ENCODE peak calls at places on chromosomes 5 and 9, in eight cellular contexts. One of them, this sample, is unnamed.

GRCh38 chr5:84287964-84288363 is 96.7 kb downstream of the EDIL3 start:
- DNase-seq in HTR-8/SVneo: peak; percentile 54
- DNase-seq in CD14-positive monocyte: no peak
- DNase-seq in PC-9: peak; percentile 43
- DNase-seq in CD4-positive, alpha-beta memory T cell: no peak
- DNase-seq in choroid plexus epithelial cell: peak; percentile 91
- DNase-seq in stimulated activated CD4-positive, alpha-beta T cell treated with anti-CD3 and anti-CD28 coated beads, Interleukin-1b, Interleukin-23, amount 100 ng/mL, for 1 hour: no peak
- DNase-seq in right cardiac atrium: no peak
- DNase-seq in this sample: no peak

GRCh38 chr9:107969727-107970126 is 480.2 kb upstream of the KLF4 start:
- DNase-seq in CD4-positive, alpha-beta memory T cell: no peak
- DNase-seq in PC-9: no peak
- DNase-seq in stimulated activated CD4-positive, alpha-beta T cell treated with anti-CD3 and anti-CD28 coated beads, Interleukin-1b, Interleukin-23, amount 100 ng/mL, for 1 hour: no peak
- DNase-seq in HTR-8/SVneo: no peak
- DNase-seq in right cardiac atrium: no peak
- DNase-seq in CD14-positive monocyte: no peak
- DNase-seq in choroid plexus epithelial cell: no peak
- DNase-seq in this sample: no peak

GRCh38 chr5:14298126-14298847 is 155.1 kb downstream of the TRIO start:
- DNase-seq in PC-9: no peak
- DNase-seq in CD14-positive monocyte: no peak
- DNase-seq in CD4-positive, alpha-beta memory T cell: no peak
- DNase-seq in stimulated activated CD4-positive, alpha-beta T cell treated with anti-CD3 and anti-CD28 coated beads, Interleukin-1b, Interleukin-23, amount 100 ng/mL, for 1 hour: no peak
- DNase-seq in choroid plexus epithelial cell: peak; percentile 45
- DNase-seq in right cardiac atrium: no peak
- DNase-seq in HTR-8/SVneo: no peak
- DNase-seq in this sample: no peak

GRCh38 chr5:122984425-122984824 is 52.1 kb downstream of the PPIC start:
- DNase-seq in stimulated activated CD4-positive, alpha-beta T cell treated with anti-CD3 and anti-CD28 coated beads, Interleukin-1b, Interleukin-23, amount 100 ng/mL, for 1 hour: no peak
- DNase-seq in CD4-positive, alpha-beta memory T cell: no peak
- DNase-seq in HTR-8/SVneo: no peak
- DNase-seq in CD14-positive monocyte: no peak
- DNase-seq in PC-9: no peak
- DNase-seq in choroid plexus epithelial cell: no peak
- DNase-seq in right cardiac atrium: no peak
- DNase-seq in this sample: no peak

GRCh38 chr5:58075907-58076306 is 384.0 kb downstream of the PLK2 start:
- DNase-seq in stimulated activated CD4-positive, alpha-beta T cell treated with anti-CD3 and anti-CD28 coated beads, Interleukin-1b, Interleukin-23, amount 100 ng/mL, for 1 hour: no peak
- DNase-seq in choroid plexus epithelial cell: no peak
- DNase-seq in PC-9: no peak
- DNase-seq in CD14-positive monocyte: no peak
- DNase-seq in CD4-positive, alpha-beta memory T cell: no peak
- DNase-seq in HTR-8/SVneo: no peak
- DNase-seq in right cardiac atrium: no peak
- DNase-seq in this sample: no peak

GRCh38 chr5:174306345-174307030 is 261.0 kb downstream of the NSG2 start:
- DNase-seq in PC-9: no peak
- DNase-seq in HTR-8/SVneo: no peak
- DNase-seq in stimulated activated CD4-positive, alpha-beta T cell treated with anti-CD3 and anti-CD28 coated beads, Interleukin-1b, Interleukin-23, amount 100 ng/mL, for 1 hour: no peak
- DNase-seq in choroid plexus epithelial cell: no peak
- DNase-seq in CD4-positive, alpha-beta memory T cell: no peak
- DNase-seq in right cardiac atrium: no peak
- DNase-seq in CD14-positive monocyte: no peak
- DNase-seq in this sample: no peak

GRCh38 chr5:177327539-177328522 is 16.1 kb upstream of the MXD3 start:
- DNase-seq in right cardiac atrium: peak; percentile 84
- DNase-seq in CD14-positive monocyte: no peak
- DNase-seq in HTR-8/SVneo: no peak
- DNase-seq in stimulated activated CD4-positive, alpha-beta T cell treated with anti-CD3 and anti-CD28 coated beads, Interleukin-1b, Interleukin-23, amount 100 ng/mL, for 1 hour: no peak
- DNase-seq in choroid plexus epithelial cell: peak; percentile 56
- DNase-seq in CD4-positive, alpha-beta memory T cell: no peak
- DNase-seq in PC-9: no peak
- DNase-seq in this sample: no peak

GRCh38 chr9:84996049-84996448 is 326.5 kb downstream of the NTRK2 start:
- DNase-seq in stimulated activated CD4-positive, alpha-beta T cell treated with anti-CD3 and anti-CD28 coated beads, Interleukin-1b, Interleukin-23, amount 100 ng/mL, for 1 hour: no peak
- DNase-seq in right cardiac atrium: no peak
- DNase-seq in choroid plexus epithelial cell: no peak
- DNase-seq in CD14-positive monocyte: no peak
- DNase-seq in PC-9: no peak
- DNase-seq in CD4-positive, alpha-beta memory T cell: no peak
- DNase-seq in HTR-8/SVneo: no peak
- DNase-seq in this sample: peak; percentile 75

GRCh38 chr9:127523312-127523851 is 72.1 kb downstream of the LRSAM1 start:
- DNase-seq in choroid plexus epithelial cell: peak; percentile 67
- DNase-seq in stimulated activated CD4-positive, alpha-beta T cell treated with anti-CD3 and anti-CD28 coated beads, Interleukin-1b, Interleukin-23, amount 100 ng/mL, for 1 hour: no peak
- DNase-seq in HTR-8/SVneo: no peak
- DNase-seq in CD14-positive monocyte: no peak
- DNase-seq in right cardiac atrium: no peak
- DNase-seq in CD4-positive, alpha-beta memory T cell: no peak
- DNase-seq in PC-9: no peak
- DNase-seq in this sample: no peak

GRCh38 chr9:16921855-16922254 is 51.4 kb upstream of the BNC2 start:
- DNase-seq in stimulated activated CD4-positive, alpha-beta T cell treated with anti-CD3 and anti-CD28 coated beads, Interleukin-1b, Interleukin-23, amount 100 ng/mL, for 1 hour: no peak
- DNase-seq in right cardiac atrium: no peak
- DNase-seq in HTR-8/SVneo: no peak
- DNase-seq in CD14-positive monocyte: no peak
- DNase-seq in CD4-positive, alpha-beta memory T cell: no peak
- DNase-seq in choroid plexus epithelial cell: peak; percentile 26
- DNase-seq in PC-9: no peak
- DNase-seq in this sample: no peak

GRCh38 chr5:36272136-36272665 is 29.5 kb downstream of the RANBP3L start:
- DNase-seq in PC-9: no peak
- DNase-seq in CD14-positive monocyte: no peak
- DNase-seq in HTR-8/SVneo: no peak
- DNase-seq in CD4-positive, alpha-beta memory T cell: no peak
- DNase-seq in choroid plexus epithelial cell: peak; percentile 52
- DNase-seq in stimulated activated CD4-positive, alpha-beta T cell treated with anti-CD3 and anti-CD28 coated beads, Interleukin-1b, Interleukin-23, amount 100 ng/mL, for 1 hour: no peak
- DNase-seq in right cardiac atrium: no peak
- DNase-seq in this sample: no peak

GRCh38 chr9:104700306-104700705 is 6.0 kb downstream of the OR13D1 start:
- DNase-seq in HTR-8/SVneo: no peak
- DNase-seq in right cardiac atrium: no peak
- DNase-seq in stimulated activated CD4-positive, alpha-beta T cell treated with anti-CD3 and anti-CD28 coated beads, Interleukin-1b, Interleukin-23, amount 100 ng/mL, for 1 hour: no peak
- DNase-seq in choroid plexus epithelial cell: no peak
- DNase-seq in CD4-positive, alpha-beta memory T cell: no peak
- DNase-seq in CD14-positive monocyte: no peak
- DNase-seq in PC-9: no peak
- DNase-seq in this sample: no peak

GRCh38 chr9:19161257-19162025 is 34.1 kb upstream of the PLIN2 start:
- DNase-seq in choroid plexus epithelial cell: peak; percentile 99
- DNase-seq in CD4-positive, alpha-beta memory T cell: peak; percentile 60
- DNase-seq in CD14-positive monocyte: peak; percentile 93
- DNase-seq in HTR-8/SVneo: peak; percentile 67
- DNase-seq in PC-9: peak; percentile 41
- DNase-seq in right cardiac atrium: no peak
- DNase-seq in stimulated activated CD4-positive, alpha-beta T cell treated with anti-CD3 and anti-CD28 coated beads, Interleukin-1b, Interleukin-23, amount 100 ng/mL, for 1 hour: no peak
- DNase-seq in this sample: no peak

GRCh38 chr9:88388886-88389617 is 808 bp downstream of the SPIN1 start:
- DNase-seq in right cardiac atrium: peak; percentile 83
- DNase-seq in CD4-positive, alpha-beta memory T cell: peak; percentile 31
- DNase-seq in HTR-8/SVneo: peak; percentile 51
- DNase-seq in CD14-positive monocyte: no peak
- DNase-seq in choroid plexus epithelial cell: peak; percentile 70
- DNase-seq in PC-9: peak; percentile 72
- DNase-seq in stimulated activated CD4-positive, alpha-beta T cell treated with anti-CD3 and anti-CD28 coated beads, Interleukin-1b, Interleukin-23, amount 100 ng/mL, for 1 hour: peak; percentile 13
- DNase-seq in this sample: peak; percentile 39

GRCh38 chr5:68287631-68287975 is 72.0 kb downstream of the PIK3R1 start:
- DNase-seq in CD14-positive monocyte: no peak
- DNase-seq in HTR-8/SVneo: no peak
- DNase-seq in CD4-positive, alpha-beta memory T cell: no peak
- DNase-seq in choroid plexus epithelial cell: no peak
- DNase-seq in stimulated activated CD4-positive, alpha-beta T cell treated with anti-CD3 and anti-CD28 coated beads, Interleukin-1b, Interleukin-23, amount 100 ng/mL, for 1 hour: no peak
- DNase-seq in PC-9: no peak
- DNase-seq in right cardiac atrium: no peak
- DNase-seq in this sample: no peak

GRCh38 chr5:151581841-151582583 is 9.1 kb downstream of the FAT2 start:
- DNase-seq in PC-9: no peak
- DNase-seq in CD4-positive, alpha-beta memory T cell: no peak
- DNase-seq in CD14-positive monocyte: no peak
- DNase-seq in stimulated activated CD4-positive, alpha-beta T cell treated with anti-CD3 and anti-CD28 coated beads, Interleukin-1b, Interleukin-23, amount 100 ng/mL, for 1 hour: no peak
- DNase-seq in choroid plexus epithelial cell: no peak
- DNase-seq in right cardiac atrium: no peak
- DNase-seq in HTR-8/SVneo: no peak
- DNase-seq in this sample: no peak

GRCh38 chr9:89701221-89701798 is 96.5 kb downstream of the GADD45G start:
- DNase-seq in PC-9: no peak
- DNase-seq in stimulated activated CD4-positive, alpha-beta T cell treated with anti-CD3 and anti-CD28 coated beads, Interleukin-1b, Interleukin-23, amount 100 ng/mL, for 1 hour: peak; percentile 55
- DNase-seq in right cardiac atrium: no peak
- DNase-seq in CD4-positive, alpha-beta memory T cell: peak; percentile 54
- DNase-seq in choroid plexus epithelial cell: no peak
- DNase-seq in CD14-positive monocyte: no peak
- DNase-seq in HTR-8/SVneo: no peak
- DNase-seq in this sample: no peak

GRCh38 chr5:147391781-147392180 is 118.1 kb downstream of the DPYSL3 start:
- DNase-seq in choroid plexus epithelial cell: peak; percentile 90
- DNase-seq in PC-9: peak; percentile 12
- DNase-seq in stimulated activated CD4-positive, alpha-beta T cell treated with anti-CD3 and anti-CD28 coated beads, Interleukin-1b, Interleukin-23, amount 100 ng/mL, for 1 hour: no peak
- DNase-seq in CD4-positive, alpha-beta memory T cell: no peak
- DNase-seq in right cardiac atrium: no peak
- DNase-seq in HTR-8/SVneo: peak; percentile 29
- DNase-seq in CD14-positive monocyte: no peak
- DNase-seq in this sample: no peak